ENCODE peak calls at places on chromosomes 4 and X, in nine cellular contexts. U is CD8-positive, alpha-beta T cell; Z is heart right ventricle; C is Caco-2; O is GM23338; R is fibroblast of mammary gland; E is B cell; L is ascending aorta; J is astrocyte of the spinal cord. H is an unnamed sample.

GRCh38 chr4:150130953-150131352 is 52.7 kb downstream of the DCLK2 start:
- DNase-seq in C (no peak), Z (no peak), R (peak; percentile 96), O (no peak), L (peak; percentile 71), J (peak; percentile 84), U (no peak), E (no peak), H (no peak)

GRCh38 chr4:948101-948935 is 16.1 kb downstream of the TMEM175 start:
- DNase-seq in U (no peak), R (no peak), E (no peak), J (no peak), Z (no peak), O (no peak), L (no peak), C (no peak), H (no peak)

GRCh38 chrX:73214366-73215094 is at the start of gene NAP1L2:
- DNase-seq in R (peak; percentile 16), J (peak; percentile 5), U (no peak), O (peak; percentile 61), L (peak; percentile 63), C (peak; percentile 5), E (peak; percentile 16), Z (peak; percentile 19), H (peak; percentile 5)

GRCh38 chrX:98296129-98296528 is 1412.4 kb downstream of the RPA4 start:
- DNase-seq in U (no peak), J (no peak), E (no peak), R (no peak), O (no peak), C (no peak), L (no peak), Z (no peak), H (no peak)

GRCh38 chrX:123884809-123885408 is 25.1 kb downstream of the XIAP start:
- DNase-seq in U (no peak), L (no peak), C (peak; percentile 60), Z (peak; percentile 8), E (peak; percentile 56), J (peak; percentile 55), R (peak; percentile 63), O (peak; percentile 54), H (no peak)

GRCh38 chrX:94057385-94057784 is 383.4 kb downstream of the FAM133A start:
- DNase-seq in E (no peak), Z (no peak), L (no peak), C (no peak), U (no peak), O (peak; percentile 3), R (no peak), J (no peak), H (no peak)

GRCh38 chr4:89753601-89754066 is 83.3 kb downstream of the SNCA start:
- DNase-seq in J (peak; percentile 94), U (no peak), R (peak; percentile 100), L (no peak), E (no peak), Z (no peak), O (no peak), C (peak; percentile 45), H (no peak)

GRCh38 chrX:134484039-134484438 is 24.1 kb downstream of the HPRT1 start:
- DNase-seq in U (no peak), L (no peak), C (peak; percentile 29), E (peak; percentile 29), R (peak; percentile 73), J (peak; percentile 65), O (peak; percentile 27), Z (no peak), H (no peak)

GRCh38 chr4:140157341-140157740 is 3.4 kb upstream of the MAML3 start:
- DNase-seq in L (no peak), O (no peak), E (no peak), R (no peak), C (no peak), U (no peak), Z (no peak), J (no peak), H (no peak)

GRCh38 chr4:4792516-4792915 is 66.9 kb upstream of the MSX1 start:
- DNase-seq in E (no peak), Z (no peak), J (peak; percentile 14), O (no peak), L (no peak), U (no peak), C (no peak), R (peak; percentile 79), H (no peak)

DNA sequence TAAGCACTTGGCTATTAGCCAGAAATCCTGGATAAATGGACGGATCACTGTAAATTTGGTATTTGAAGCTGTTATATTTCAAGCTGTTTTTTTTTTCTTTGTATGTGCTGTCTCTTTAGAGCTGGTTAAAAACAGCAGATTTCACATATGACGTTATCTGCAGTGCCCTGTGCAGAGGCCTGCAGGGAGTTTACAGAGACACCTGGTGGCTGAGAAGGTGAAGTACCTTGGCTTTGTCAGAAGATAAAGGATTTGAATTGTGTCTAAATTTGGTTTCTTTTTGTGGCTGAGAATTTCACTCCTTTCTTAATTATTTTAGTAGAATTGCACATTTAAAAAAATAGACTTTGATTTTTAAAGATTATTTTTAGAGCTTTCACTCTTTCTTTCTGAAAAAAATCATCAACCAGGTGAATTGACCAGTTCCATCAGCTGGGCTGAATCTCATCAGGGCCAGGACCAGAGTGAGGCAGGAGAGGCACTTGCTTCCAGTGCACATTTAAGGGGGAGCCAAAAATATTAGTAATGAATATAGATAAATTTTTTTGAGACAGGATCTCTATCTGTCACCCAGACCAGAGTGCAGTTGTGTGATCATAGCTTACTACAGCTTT is 9.6 kb upstream of the CHRNA9 start:
- DNase-seq in Z (no peak), R (peak; percentile 77), E (peak; percentile 77), C (peak; percentile 55), O (peak; percentile 87), J (peak; percentile 78), U (no peak), L (no peak), H (no peak)
- TF ChIP-seq CTCF in Z (peak; percentile 68), R (peak; percentile 97), E (peak; percentile 96), C (peak; percentile 83), O (peak; percentile 88), J (peak; percentile 92), U (peak; percentile 99), L (peak; percentile 45), H (peak; percentile 54)

GRCh38 chrX:26414534-26414933 is 198.6 kb downstream of the MAGEB5 start:
- DNase-seq in Z (no peak), O (no peak), J (no peak), C (no peak), U (no peak), L (no peak), R (no peak), E (no peak), H (no peak)

GRCh38 chrX:26411045-26411444 is 195.1 kb downstream of the MAGEB5 start:
- DNase-seq in C (no peak), Z (no peak), O (no peak), L (no peak), R (no peak), E (no peak), U (no peak), J (no peak), H (no peak)

DNA sequence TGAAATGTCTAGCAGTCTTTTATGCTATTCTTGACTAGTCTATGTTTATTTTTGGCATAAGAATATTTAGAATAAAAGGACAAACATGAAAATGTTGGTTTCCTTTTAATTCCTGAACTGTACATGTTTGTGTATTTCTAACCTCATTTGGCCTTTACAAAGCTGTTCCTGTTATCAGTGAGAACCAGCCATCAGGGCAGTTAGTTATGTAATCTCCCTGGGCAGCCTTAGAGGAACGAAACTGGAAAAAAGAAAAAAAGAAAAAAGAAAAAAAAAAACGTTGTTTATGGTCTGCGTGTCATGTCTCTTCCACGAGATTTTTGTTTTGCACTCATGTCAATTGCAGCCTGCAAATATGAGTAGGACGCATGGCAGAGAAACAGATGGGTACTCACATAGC is 193.7 kb downstream of the MAGEB5 start:
- DNase-seq in Z (no peak), J (no peak), C (no peak), L (no peak), U (no peak), R (no peak), E (no peak), O (no peak), H (no peak)
- TF ChIP-seq CTCF in Z (no peak), J (no peak), C (no peak), L (no peak), U (no peak), R (no peak), E (no peak), O (no peak), H (no peak)

DNA sequence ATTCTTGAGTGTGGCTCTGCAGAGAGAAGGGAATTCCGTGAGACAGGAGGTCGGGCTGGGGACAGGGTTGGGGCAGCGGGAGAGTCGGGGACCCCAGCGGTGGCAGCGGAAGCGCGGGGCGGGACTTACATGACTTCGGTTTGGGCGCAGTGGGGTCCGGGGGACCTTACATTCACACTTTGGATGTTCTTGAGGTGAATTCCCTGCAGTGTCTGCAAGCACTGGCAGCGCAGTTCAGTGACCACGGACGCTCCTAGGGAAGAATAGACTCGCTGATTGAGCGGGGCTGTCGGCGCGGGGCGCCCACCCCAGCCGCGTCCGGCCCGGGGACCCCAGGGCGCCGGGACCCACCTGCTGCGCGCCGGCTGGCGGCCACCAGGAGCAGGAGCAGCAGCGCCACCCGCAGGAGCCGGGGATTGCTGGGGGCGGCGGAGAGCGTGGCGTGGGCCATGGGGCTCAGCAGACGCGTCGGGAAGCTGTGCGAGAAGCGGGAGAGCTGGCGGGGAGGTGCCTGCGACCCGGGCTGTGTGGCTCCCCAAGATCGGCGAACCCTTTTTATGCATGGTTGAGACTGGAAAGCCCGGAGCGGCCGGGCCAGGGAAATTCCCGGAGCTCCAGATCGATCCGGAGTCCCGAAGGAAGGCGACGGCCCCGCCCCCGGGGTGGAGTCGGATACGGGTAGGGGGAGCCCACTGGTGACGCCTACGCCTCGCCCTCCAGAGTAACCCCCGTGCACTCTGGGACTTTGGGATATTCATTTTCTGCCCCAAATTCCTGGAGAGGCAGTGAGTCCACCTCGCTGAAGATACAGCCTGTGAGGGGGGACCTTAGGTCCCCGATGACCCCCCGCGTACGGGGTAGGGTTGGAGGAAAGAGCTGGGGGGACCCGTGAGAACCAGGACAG is at the start of gene CXCL3:
- DNase-seq in C (peak; percentile 75), J (peak; percentile 73), E (peak; percentile 6), Z (peak; percentile 80), U (no peak), R (peak; percentile 63), L (peak; percentile 86), O (peak; percentile 87), H (peak; percentile 88)
- TF ChIP-seq CTCF in C (no peak), J (peak; percentile 23), E (no peak), Z (peak; percentile 49), U (no peak), R (no peak), L (peak; percentile 41), O (peak; percentile 24), H (peak; percentile 26)

DNA sequence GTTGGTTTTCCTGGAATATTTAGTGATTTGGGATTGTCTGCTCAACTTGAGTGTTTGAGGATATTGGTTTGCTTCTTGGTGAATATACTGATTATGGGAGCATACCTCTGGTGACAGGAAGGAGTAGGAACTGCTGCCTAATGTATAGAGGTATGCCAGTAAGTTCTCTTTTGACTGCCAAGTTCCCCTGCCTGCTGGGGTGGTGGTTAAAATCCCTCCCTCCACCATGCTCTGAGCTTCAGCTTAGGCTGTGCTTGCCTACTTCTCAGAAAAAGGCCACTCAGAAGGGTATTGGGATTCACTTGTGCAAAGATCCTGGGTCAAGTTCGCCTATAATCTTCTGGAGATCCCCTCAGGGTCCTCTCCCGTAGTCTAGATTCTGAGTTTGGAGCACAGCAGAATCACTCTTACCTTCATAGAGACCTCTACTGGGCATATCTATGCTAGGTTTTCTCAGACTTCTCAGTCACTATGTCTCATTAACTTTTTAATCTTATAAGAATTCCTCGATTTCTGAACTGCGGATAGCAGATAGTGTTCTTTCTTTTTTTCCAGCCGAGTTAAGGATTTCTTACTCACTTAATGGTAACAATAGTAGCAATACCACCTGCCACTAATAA is 44.7 kb upstream of the DCK start:
- DNase-seq in R (no peak), E (no peak), O (no peak), J (no peak), Z (no peak), C (no peak), L (no peak), U (no peak), H (no peak)
- TF ChIP-seq CTCF in R (no peak), E (peak; percentile 26), O (no peak), J (no peak), Z (peak; percentile 17), C (peak; percentile 5), L (no peak), U (no peak), H (no peak)

H was measured in H1.